ENCODE peak calls at places on chromosome X, in eight cellular contexts. C, L, S, E, K, G, M and F are unnamed samples.

GRCh38 chrX:132031867-132032266 is 8.8 kb downstream of the STK26 start:
- DNase-seq in C (no peak), E (no peak), L (no peak), S (no peak), G (no peak), M (no peak), K (no peak), F (no peak)

GRCh38 chrX:2397648-2398340 is 103.0 kb downstream of the DHRSX start:
- DNase-seq in C (no peak), G (peak), M (no peak), E (no peak), K (no peak), S (no peak), L (peak), F (peak)

GRCh38 chrX:153225438-153226098 is 46.5 kb downstream of the MAGEA1 start:
- DNase-seq in K (no peak), M (no peak), C (no peak), E (no peak), G (no peak), L (no peak), S (no peak), F (no peak)

GRCh38 chrX:110418220-110418856 is 59.7 kb downstream of the RTL9 start:
- DNase-seq in G (no peak), E (no peak), C (no peak), S (peak), K (no peak), L (no peak), M (peak), F (no peak)

GRCh38 chrX:39645059-39645895 is 452.5 kb downstream of the BCOR start:
- DNase-seq in K (no peak), S (no peak), E (no peak), M (peak), L (peak), G (no peak), C (peak), F (no peak)

GRCh38 chrX:131729295-131729694 is 185.4 kb downstream of the OR13H1 start:
- DNase-seq in L (peak), K (no peak), S (no peak), C (peak), E (no peak), M (no peak), G (no peak), F (no peak)

GRCh38 chrX:133897593-133898163 is 87.7 kb downstream of the GPC3 start:
- DNase-seq in L (no peak), C (no peak), G (no peak), S (no peak), M (no peak), E (peak), K (no peak), F (no peak)

GRCh38 chrX:55210931-55211677 is 9.0 kb upstream of the PAGE5 start:
- DNase-seq in S (peak), C (no peak), M (no peak), G (no peak), K (no peak), L (no peak), E (no peak), F (no peak)

GRCh38 chrX:64570204-64570603 is 175.0 kb upstream of the MTMR8 start:
- DNase-seq in M (no peak), C (no peak), G (no peak), L (no peak), E (no peak), S (no peak), K (no peak), F (no peak)

GRCh38 chrX:119655125-119655524 is 37.8 kb downstream of the SEPTIN6 start:
- DNase-seq in C (no peak), M (no peak), G (peak), L (no peak), K (peak), S (no peak), E (peak), F (peak)

GRCh38 chrX:106921637-106922036 is 1.4 kb downstream of the CLDN2 start:
- DNase-seq in E (no peak), L (no peak), C (no peak), S (no peak), M (no peak), K (no peak), G (no peak), F (no peak)

GRCh38 chrX:68647156-68647957 is at the start of gene STARD8:
- DNase-seq in G (peak), K (no peak), C (no peak), S (peak), E (peak), M (peak), L (no peak), F (peak)

GRCh38 chrX:3697701-3698279 is 15.7 kb downstream of the PRKX start:
- DNase-seq in E (peak), C (no peak), M (peak), G (no peak), K (peak), S (peak), L (peak), F (peak)

GRCh38 chrX:46803140-46803539 is 33.7 kb upstream of the RP2 start:
- DNase-seq in K (no peak), E (no peak), L (no peak), G (no peak), S (peak), C (no peak), M (no peak), F (no peak)

GRCh38 chrX:11543249-11543648 is 122.5 kb downstream of the ARHGAP6 start:
- DNase-seq in S (no peak), G (no peak), C (no peak), K (no peak), M (no peak), L (no peak), E (no peak), F (no peak)

GRCh38 chrX:131226591-131226990 is 62.5 kb downstream of the IGSF1 start:
- DNase-seq in K (no peak), M (no peak), S (no peak), C (no peak), L (no peak), E (no peak), G (no peak), F (no peak)